ENCODE peak calls at places on chromosome 4, in four cellular contexts. N is SK-N-SH, X is OCI-LY7, Z is AG10803. W is an unnamed sample.

GRCh38 chr4:46445689-46446339 is 55.9 kb upstream of the GABRA2 start:
- DNase-seq in N (no peak), X (no peak), Z (no peak), W (no peak)

GRCh38 chr4:1242506-1243450 is 6.2 kb downstream of the CTBP1 start:
- DNase-seq in N (peak), X (no peak), Z (no peak), W (no peak)

GRCh38 chr4:12555011-12555410 is 929.1 kb downstream of the RAB28 start:
- DNase-seq in N (no peak), X (no peak), Z (no peak), W (no peak)

GRCh38 chr4:142278663-142279062 is 567.4 kb downstream of the INPP4B start:
- DNase-seq in N (no peak), X (no peak), Z (no peak), W (no peak)

GRCh38 chr4:166121897-166122296 is 248.9 kb downstream of the TLL1 start:
- DNase-seq in N (no peak), X (no peak), Z (no peak), W (no peak)

GRCh38 chr4:123449780-123450179 is 53.2 kb downstream of the SPRY1 start:
- DNase-seq in N (no peak), X (peak), Z (peak), W (no peak)

GRCh38 chr4:141391771-141392170 is 171.1 kb downstream of the ZNF330 start:
- DNase-seq in N (no peak), X (no peak), Z (peak), W (no peak)

GRCh38 chr4:183721207-183722081 is 62.4 kb downstream of the TRAPPC11 start:
- DNase-seq in N (peak), X (no peak), Z (peak), W (no peak)

GRCh38 chr4:114108869-114109268 is 129.4 kb upstream of the ARSJ start:
- DNase-seq in N (peak), X (no peak), Z (peak), W (no peak)
- TF ChIP-seq CTCF in N (peak), X (no peak), Z (no peak), W (no peak)

DNA sequence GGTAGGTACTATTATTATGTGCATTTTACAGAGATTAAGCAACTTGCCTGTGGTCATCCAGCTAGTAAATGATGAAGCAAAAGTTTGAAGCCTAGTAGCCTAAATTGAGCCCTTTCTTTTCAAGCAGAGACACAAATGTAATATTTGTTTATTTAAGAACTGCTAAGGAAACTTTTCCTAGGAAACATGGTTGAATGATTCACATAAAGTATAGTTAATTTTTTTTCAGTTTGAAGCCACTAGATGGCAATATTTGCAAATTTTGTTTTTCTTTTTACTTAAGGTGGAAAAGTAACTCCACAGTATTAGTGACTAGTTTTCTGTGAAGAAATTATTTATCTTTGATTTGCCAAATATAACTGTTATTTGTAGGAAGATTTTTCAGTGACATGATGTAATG is 52.8 kb upstream of the ANKRD17 start:
- DNase-seq in N (no peak), X (peak), Z (peak), W (no peak)
- TF ChIP-seq CTCF in N (peak), X (peak), Z (peak), W (peak)

DNA sequence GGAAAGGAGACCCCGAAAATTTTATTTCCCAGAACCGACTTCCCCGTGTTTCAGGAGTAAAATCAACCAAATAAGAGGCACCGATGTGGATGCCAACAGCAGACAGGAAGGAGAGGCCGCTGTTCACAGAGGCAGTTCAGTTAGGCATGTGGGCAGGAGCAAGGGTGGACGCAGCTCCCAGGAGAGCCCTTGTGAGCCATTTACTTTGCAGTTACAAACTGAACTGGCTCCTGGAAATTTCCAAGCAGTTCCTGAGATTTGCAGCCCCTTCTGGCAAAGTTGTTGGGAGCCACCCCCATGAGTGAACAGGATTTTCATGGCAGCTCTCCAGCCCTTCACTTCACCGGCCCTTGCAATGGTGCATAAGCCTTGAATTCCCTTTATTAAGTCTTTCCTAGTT is 189.2 kb downstream of the AFAP1 start:
- DNase-seq in N (no peak), X (no peak), Z (no peak), W (no peak)
- TF ChIP-seq CTCF in N (no peak), X (no peak), Z (no peak), W (no peak)

GRCh38 chr4:21749936-21750335 is 198.6 kb downstream of the KCNIP4 start:
- DNase-seq in N (no peak), X (no peak), Z (no peak), W (no peak)
- TF ChIP-seq CTCF in N (no peak), X (no peak), Z (no peak), W (no peak)

GRCh38 chr4:5589495-5589894 is 118.9 kb downstream of the EVC2 start:
- DNase-seq in N (no peak), X (no peak), Z (no peak), W (no peak)

GRCh38 chr4:5592272-5592671 is 116.1 kb downstream of the EVC2 start:
- DNase-seq in N (no peak), X (no peak), Z (no peak), W (no peak)

GRCh38 chr4:5588046-5588445 is 120.3 kb downstream of the EVC2 start:
- DNase-seq in N (no peak), X (no peak), Z (no peak), W (no peak)
- TF ChIP-seq CTCF in N (no peak), X (no peak), Z (no peak), W (no peak)